ENCODE peak calls at places on chromosomes 6 and 20, in seven cellular contexts. Y, N, O, P, M, E and S are unnamed samples.

GRCh38 chr6:3432416-3432815 is 24.4 kb downstream of the SLC22A23 start:
- DNase-seq in N (no peak), M (no peak), O (no peak), P (peak), Y (no peak), E (no peak), S (no peak)

GRCh38 chr6:26269406-26270120 is 95.4 kb upstream of the BTN3A2 start:
- DNase-seq in M (no peak), Y (no peak), E (no peak), P (peak), O (no peak), N (no peak), S (no peak)

GRCh38 chr20:43255877-43256276 is 66.2 kb upstream of the PTPRT start:
- DNase-seq in P (no peak), M (no peak), N (no peak), Y (no peak), E (no peak), O (no peak), S (no peak)

GRCh38 chr6:27188206-27188884 is 59.2 kb upstream of the PRSS16 start:
- DNase-seq in P (peak), E (no peak), O (peak), M (peak), N (peak), Y (peak), S (peak)

GRCh38 chr6:45974596-45974995 is 41.1 kb downstream of the CLIC5 start:
- DNase-seq in M (no peak), P (no peak), O (no peak), Y (no peak), N (no peak), E (no peak), S (no peak)

GRCh38 chr6:26126394-26127221 is 39.4 kb downstream of the HFE start:
- DNase-seq in P (peak), E (no peak), Y (no peak), N (no peak), O (peak), M (no peak), S (no peak)

GRCh38 chr20:61927193-61927825 is 138.4 kb downstream of the TAF4 start:
- DNase-seq in N (no peak), Y (no peak), O (no peak), M (no peak), P (no peak), E (no peak), S (no peak)

GRCh38 chr6:153553627-153554026 is 422.5 kb upstream of the RGS17 start:
- DNase-seq in E (no peak), Y (peak), N (no peak), O (no peak), P (no peak), M (no peak), S (no peak)

GRCh38 chr6:140915001-140915950 is 1217.4 kb upstream of the GJE1 start:
- DNase-seq in Y (no peak), O (no peak), E (no peak), P (no peak), N (no peak), M (no peak), S (no peak)

DNA sequence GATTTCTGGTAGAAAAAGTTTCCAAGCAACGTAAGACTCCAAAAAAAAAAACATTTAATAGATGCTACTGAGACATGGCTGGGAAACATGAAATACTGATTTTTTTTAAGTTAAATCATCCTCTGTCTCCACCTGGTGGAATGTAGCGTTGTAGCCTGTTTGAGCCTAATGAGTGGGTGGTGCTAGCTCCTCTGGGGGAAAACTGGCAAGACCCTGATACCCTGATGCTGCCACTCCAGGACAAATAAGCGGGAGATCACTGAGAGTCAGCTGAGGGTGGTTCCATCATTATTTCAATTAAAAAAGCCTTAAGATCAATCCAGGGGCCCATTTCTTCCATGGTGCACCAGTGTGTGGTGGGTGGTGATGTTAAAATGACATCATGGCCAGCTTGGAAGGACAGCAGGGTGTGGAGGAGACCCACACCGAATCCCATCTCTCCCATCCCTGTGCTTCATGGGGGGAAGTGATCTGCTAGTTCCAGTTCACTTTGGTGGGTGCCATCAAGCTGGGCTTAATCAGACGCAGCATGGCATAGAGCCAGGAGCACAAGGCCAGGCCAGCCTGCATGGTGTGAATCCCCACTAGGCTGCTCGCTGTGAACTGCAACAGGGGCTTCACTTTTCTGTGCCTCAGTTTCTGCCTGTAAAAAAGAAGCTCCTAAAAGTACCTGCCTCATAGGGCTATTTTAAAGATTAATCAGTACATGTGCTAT is 12.8 kb upstream of the MRPS10 start:
- DNase-seq in M (peak), E (no peak), N (no peak), O (no peak), P (no peak), Y (no peak), S (no peak)
- TF ChIP-seq CTCF in M (peak), E (no peak), N (no peak), O (peak), P (peak), Y (no peak), S (no peak)

GRCh38 chr20:33675127-33675954 is 1.1 kb upstream of the NECAB3 start:
- DNase-seq in M (no peak), Y (no peak), E (no peak), N (peak), P (no peak), O (no peak), S (no peak)

GRCh38 chr20:33673115-33673410 is 1.2 kb downstream of the NECAB3 start:
- DNase-seq in N (no peak), P (no peak), O (no peak), Y (no peak), E (no peak), M (no peak), S (no peak)

GRCh38 chr20:33673411-33674293 is 576 bp downstream of the NECAB3 start:
- DNase-seq in N (no peak), P (no peak), M (peak), Y (no peak), O (no peak), E (no peak), S (no peak)

GRCh38 chr20:33676121-33676520 is 1.9 kb upstream of the NECAB3 start:
- DNase-seq in O (peak), P (no peak), E (no peak), Y (no peak), M (no peak), N (no peak), S (no peak)

GRCh38 chr20:33674294-33675126 is at the start of gene NECAB3:
- DNase-seq in Y (peak), M (peak), E (peak), O (no peak), P (no peak), N (peak), S (peak)
- TF ChIP-seq CTCF in Y (no peak), M (no peak), E (no peak), O (no peak), P (no peak), N (no peak), S (no peak)

DNA sequence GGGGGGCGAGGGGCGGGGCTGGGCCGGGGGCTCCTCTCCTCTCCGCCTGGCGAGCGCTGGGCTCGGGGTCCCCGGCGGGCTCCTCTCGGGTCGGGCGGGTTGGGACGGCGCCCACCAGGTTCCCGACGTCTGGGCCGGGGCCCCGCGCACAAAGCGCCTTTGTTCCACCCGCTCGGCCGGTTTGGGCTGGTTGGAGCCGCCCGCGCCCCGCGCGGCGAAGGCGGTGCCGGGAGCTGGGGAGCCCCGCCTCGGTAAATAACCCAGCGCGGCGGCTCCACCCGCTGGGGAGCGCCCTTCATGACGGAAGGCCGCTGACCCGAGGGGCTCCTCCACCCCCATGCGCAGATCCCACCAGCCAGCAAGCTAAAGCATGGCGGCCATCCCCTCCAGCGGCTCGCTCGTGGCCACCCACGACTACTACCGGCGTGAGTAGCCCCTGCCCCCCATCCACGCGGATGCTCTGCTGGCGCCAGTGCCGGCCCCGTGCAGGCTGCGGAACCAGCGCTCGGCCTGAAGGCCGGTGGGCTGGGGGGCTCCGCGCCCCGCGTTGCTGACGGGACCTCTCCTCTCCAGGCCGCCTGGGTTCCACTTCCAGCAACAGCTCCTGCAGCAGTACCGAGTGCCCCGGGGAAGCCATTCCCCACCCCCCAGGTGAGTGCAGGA is 505 bp downstream of the PPDPF start:
- DNase-seq in Y (peak), P (peak), M (peak), N (peak), O (peak), E (peak), S (peak)
- TF ChIP-seq CTCF in Y (no peak), P (peak), M (no peak), N (no peak), O (no peak), E (no peak), S (no peak)

DNA sequence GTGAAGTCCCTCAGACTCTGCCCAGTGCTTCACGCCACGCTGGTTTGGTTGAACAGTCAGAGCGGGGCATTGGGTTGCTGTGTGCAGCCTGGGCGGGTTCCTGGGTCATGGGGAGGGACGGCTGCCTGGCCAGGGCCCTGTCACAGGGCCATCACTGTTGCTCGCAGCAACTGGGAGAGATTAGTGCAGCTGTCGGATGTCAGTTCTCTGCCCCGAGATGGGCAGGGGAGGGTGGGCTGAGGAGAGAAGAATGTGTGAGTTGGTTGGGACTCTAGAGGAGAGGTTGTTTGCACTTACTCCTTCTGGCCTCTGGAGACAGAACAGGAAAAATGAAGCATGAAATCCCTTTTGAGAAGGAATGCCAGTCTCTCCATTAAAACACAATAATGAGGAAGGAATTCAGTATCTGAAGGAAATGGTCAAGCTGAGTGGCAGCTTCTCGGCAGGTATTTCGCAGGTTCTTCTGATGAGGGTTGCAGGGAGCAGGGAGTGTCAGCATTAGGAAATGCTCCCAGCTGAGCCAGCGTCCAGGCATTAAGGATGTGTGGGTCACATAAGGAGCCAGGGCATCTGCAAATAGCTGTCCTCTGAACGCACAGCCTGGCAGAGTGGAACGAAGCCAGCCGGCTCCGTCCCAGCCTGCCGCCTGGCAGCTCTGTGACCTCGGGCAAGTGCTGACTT is 95.9 kb downstream of the SSR1 start:
- DNase-seq in Y (no peak), E (no peak), M (no peak), N (no peak), O (peak), P (peak), S (no peak)
- TF ChIP-seq CTCF in Y (no peak), E (no peak), M (no peak), N (no peak), O (no peak), P (peak), S (no peak)

DNA sequence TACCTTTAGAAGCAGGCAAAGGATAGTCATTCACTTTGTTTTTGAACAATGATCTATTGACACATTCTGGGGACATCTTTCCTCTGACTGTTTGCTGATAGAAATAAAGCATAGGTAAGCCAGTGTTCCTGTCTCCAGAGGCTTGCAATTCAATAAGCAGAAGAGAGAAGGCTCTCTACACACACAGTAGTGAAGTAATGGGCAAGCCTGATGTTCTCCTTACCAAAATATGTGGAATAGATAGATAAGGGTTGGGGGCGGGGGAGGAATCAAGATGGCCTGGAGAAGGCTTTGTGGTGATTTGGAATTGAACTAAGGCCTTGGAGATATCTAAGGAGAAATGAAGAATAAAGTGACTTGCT is 27.3 kb downstream of the PAQR8 start:
- DNase-seq in P (no peak), M (no peak), O (no peak), E (no peak), N (no peak), Y (no peak), S (no peak)
- TF ChIP-seq CTCF in P (no peak), M (no peak), O (no peak), E (no peak), N (no peak), Y (no peak), S (no peak)

GRCh38 chr20:35001596-35002362 is 46.1 kb downstream of the MYH7B start:
- DNase-seq in M (peak), P (no peak), O (no peak), N (no peak), Y (no peak), E (no peak), S (no peak)
- TF ChIP-seq CTCF in M (no peak), P (peak), O (no peak), N (no peak), Y (peak), E (no peak), S (no peak)

DNA sequence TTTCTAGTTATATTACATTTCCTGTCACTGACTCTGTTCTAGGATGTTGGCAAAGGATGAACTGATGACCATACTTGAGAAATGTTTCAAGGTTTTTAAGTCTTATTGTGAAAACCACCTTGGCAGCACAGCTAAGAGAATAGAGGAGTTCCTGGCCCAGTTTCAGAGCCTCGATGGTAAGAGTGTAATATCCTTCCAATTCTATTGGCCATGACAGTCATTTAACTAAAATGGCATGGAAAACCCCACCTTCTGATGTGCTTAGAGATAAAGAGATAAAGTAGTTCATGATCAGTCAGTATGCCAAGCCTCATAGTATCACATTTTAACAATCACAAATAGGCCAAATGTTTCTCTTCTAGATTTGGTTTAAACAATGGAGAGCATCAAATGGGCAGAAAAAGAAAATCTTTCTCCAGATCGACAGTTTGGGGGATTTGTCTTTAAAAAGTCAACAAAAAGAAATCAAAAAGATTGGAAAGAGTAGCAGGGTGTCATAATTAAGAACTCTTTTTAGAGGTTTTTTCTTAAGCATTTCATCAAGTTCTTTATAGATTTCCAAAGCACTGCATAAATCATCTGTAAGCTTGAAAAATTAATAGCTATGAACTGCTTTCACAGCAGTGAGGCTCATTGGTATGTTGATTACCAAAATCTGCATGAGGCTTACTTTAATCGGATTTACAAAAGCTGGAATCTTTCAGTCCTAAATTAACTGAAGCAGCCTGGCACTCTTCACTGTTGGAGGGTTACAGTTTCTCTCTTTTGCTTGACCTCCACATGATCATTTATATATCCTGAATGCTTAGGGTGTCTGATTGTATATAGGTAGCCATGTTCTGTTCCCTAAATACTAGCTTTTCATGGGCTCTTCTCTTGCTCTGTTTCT is 48.7 kb downstream of the AKIRIN2 start:
- DNase-seq in P (no peak), M (peak), O (no peak), Y (no peak), E (no peak), N (no peak), S (no peak)
- TF ChIP-seq CTCF in P (no peak), M (no peak), O (no peak), Y (no peak), E (no peak), N (no peak), S (no peak)

GRCh38 chr20:2237059-2237458 is 58.7 kb upstream of the TGM3 start:
- DNase-seq in M (no peak), E (no peak), N (peak), P (peak), O (peak), Y (no peak), S (no peak)
- TF ChIP-seq CTCF in M (no peak), E (no peak), N (peak), P (peak), O (peak), Y (no peak), S (no peak)

DNA sequence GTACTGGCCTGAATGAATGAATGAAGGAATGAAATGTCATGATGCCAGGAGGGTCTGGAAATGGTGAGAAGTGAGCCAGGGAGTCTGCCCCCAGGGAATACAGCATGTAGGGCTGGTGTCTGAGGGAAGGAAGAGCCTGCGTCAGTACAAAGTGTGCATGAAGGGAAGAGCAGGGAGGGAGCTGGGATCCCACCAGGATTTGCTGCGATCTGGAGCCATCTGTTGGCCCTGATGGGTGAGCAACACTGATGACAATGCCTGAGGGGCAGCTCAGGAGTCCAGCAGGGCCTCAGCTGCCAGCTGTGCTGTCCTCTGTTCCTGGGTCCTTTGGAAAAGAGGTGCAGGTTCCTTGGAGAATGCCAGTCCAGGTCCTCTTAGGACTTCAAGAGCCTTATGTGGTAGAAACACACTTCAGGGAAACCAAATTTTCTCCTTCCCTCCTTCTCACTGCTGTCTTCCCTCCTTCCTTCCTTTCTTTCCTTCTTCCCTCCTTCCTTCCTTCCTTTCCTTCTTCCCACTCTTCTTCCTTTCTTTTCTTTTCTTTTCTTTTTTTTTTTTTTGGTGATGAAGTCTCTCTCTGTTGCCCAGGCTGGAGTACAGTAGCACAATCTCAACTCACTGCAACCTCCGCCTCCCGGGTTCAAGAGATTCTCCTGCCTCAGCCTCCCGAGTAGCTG is 11.5 kb downstream of the BPI start:
- DNase-seq in E (no peak), O (no peak), M (no peak), N (no peak), Y (no peak), P (no peak), S (no peak)
- TF ChIP-seq CTCF in E (no peak), O (no peak), M (no peak), N (no peak), Y (no peak), P (peak), S (no peak)